ENCODE peak calls at places on chromosomes 7 and 10, in five cellular contexts. T is right atrium auricular region, Z is fibroblast of the aortic adventitia, Y is esophagus squamous epithelium, F is H4. C is an unnamed sample.

GRCh38 chr10:71748671-71749191 is 24.6 kb downstream of the VSIR start:
- DNase-seq in T (peak; percentile 82), Z (peak; percentile 28), Y (peak; percentile 51), F (no peak), C (no peak)

GRCh38 chr7:668139-668871 is 58.2 kb upstream of the DNAAF5 start:
- DNase-seq in T (peak; percentile 63), Z (peak; percentile 90), Y (no peak), F (peak; percentile 58), C (peak; percentile 61)

GRCh38 chr10:70174058-70174741 is 3.9 kb upstream of the SAR1A start:
- DNase-seq in T (no peak), Z (no peak), Y (no peak), F (peak; percentile 22), C (peak; percentile 46)

GRCh38 chr10:13078912-13079775 is 20.8 kb upstream of the OPTN start:
- DNase-seq in T (no peak), Z (no peak), Y (no peak), F (no peak), C (no peak)

GRCh38 chr10:3516626-3517255 is 268.3 kb downstream of the KLF6 start:
- DNase-seq in T (no peak), Z (no peak), Y (no peak), F (no peak), C (no peak)

GRCh38 chr7:95420996-95421846 is 13.6 kb downstream of the PON2 start:
- DNase-seq in T (no peak), Z (peak; percentile 51), Y (no peak), F (no peak), C (peak; percentile 58)

GRCh38 chr7:123888192-123888591 is 36.8 kb upstream of the SPAM1 start:
- DNase-seq in T (no peak), Z (no peak), Y (no peak), F (no peak), C (no peak)

GRCh38 chr10:84543948-84544347 is 215.6 kb downstream of the CCSER2 start:
- DNase-seq in T (no peak), Z (no peak), Y (no peak), F (no peak), C (no peak)

GRCh38 chr10:129417882-129418281 is 49.2 kb upstream of the MGMT start:
- DNase-seq in T (peak; percentile 42), Z (no peak), Y (no peak), F (no peak), C (peak; percentile 27)

C was measured in cardiac fibroblast.